ENCODE peak calls at places on chromosome 9, in five cellular contexts. J, K, G, Y and Q are unnamed samples.

GRCh38 chr9:77769246-77769645 is 121.1 kb upstream of the GNA14 start:
- DNase-seq in G (no peak), Y (no peak), J (no peak), K (no peak), Q (no peak)

GRCh38 chr9:85332487-85332886 is 409.3 kb downstream of the AGTPBP1 start:
- DNase-seq in G (peak), J (no peak), K (peak), Y (no peak), Q (no peak)

GRCh38 chr9:118538981-118539380 is 830.3 kb downstream of the BRINP1 start:
- DNase-seq in Y (no peak), K (no peak), G (no peak), J (no peak), Q (no peak)

GRCh38 chr9:124290743-124291554 is 33.2 kb downstream of the NEK6 start:
- DNase-seq in G (no peak), Y (no peak), K (no peak), J (no peak), Q (no peak)

GRCh38 chr9:34717996-34718614 is 8.2 kb upstream of the CCL21 start:
- DNase-seq in G (no peak), K (peak), Y (no peak), J (no peak), Q (no peak)

GRCh38 chr9:76654575-76654974 is 109.7 kb upstream of the PCA3 start:
- DNase-seq in Y (no peak), J (no peak), G (no peak), K (peak), Q (no peak)

GRCh38 chr9:89484475-89485404 is 13.2 kb downstream of the SEMA4D start:
- DNase-seq in Y (no peak), G (peak), J (no peak), K (no peak), Q (peak)

GRCh38 chr9:123348317-123348992 is 7.5 kb upstream of the CRB2 start:
- DNase-seq in Y (no peak), J (no peak), G (no peak), K (no peak), Q (no peak)

GRCh38 chr9:87610200-87611155 is 112.8 kb downstream of the DAPK1 start:
- DNase-seq in G (no peak), Y (no peak), K (no peak), J (no peak), Q (no peak)

GRCh38 chr9:107976767-107977166 is 487.2 kb upstream of the KLF4 start:
- DNase-seq in J (no peak), Y (no peak), G (no peak), K (no peak), Q (no peak)

GRCh38 chr9:97059661-97060060 is 20.7 kb upstream of the CTSV start:
- DNase-seq in J (no peak), K (peak), Y (no peak), G (no peak), Q (no peak)

GRCh38 chr9:95891067-95891466 is 15.6 kb downstream of the ERCC6L2 start:
- DNase-seq in Y (no peak), G (no peak), J (no peak), K (no peak), Q (no peak)

GRCh38 chr9:137240321-137240840 is 706 bp upstream of the TUBB4B start:
- DNase-seq in G (no peak), Y (no peak), J (no peak), K (peak), Q (peak)

GRCh38 chr9:92952861-92953620 is 5.7 kb downstream of the FGD3 start:
- DNase-seq in Y (no peak), G (no peak), K (peak), J (no peak), Q (no peak)

GRCh38 chr9:125756499-125756898 is 9.3 kb downstream of the PBX3 start:
- DNase-seq in K (no peak), J (no peak), G (no peak), Y (no peak), Q (no peak)

GRCh38 chr9:26723486-26723885 is 169.1 kb downstream of the CAAP1 start:
- DNase-seq in G (peak), J (no peak), K (peak), Y (no peak), Q (no peak)

GRCh38 chr9:91364005-91364404 is 2.3 kb upstream of the AUH start:
- DNase-seq in G (no peak), J (no peak), K (no peak), Y (no peak), Q (no peak)

GRCh38 chr9:27785714-27786100 is 212.4 kb upstream of the C9orf72 start:
- DNase-seq in J (no peak), Y (no peak), G (no peak), K (no peak), Q (no peak)

GRCh38 chr9:138006576-138007233 is 129.1 kb downstream of the CACNA1B start:
- DNase-seq in Y (no peak), K (no peak), G (no peak), J (no peak), Q (no peak)

GRCh38 chr9:105858877-105859276 is 164.5 kb downstream of the TMEM38B start:
- DNase-seq in Y (no peak), K (no peak), J (no peak), G (no peak), Q (no peak)

GRCh38 chr9:114314881-114315722 is 7.8 kb upstream of the ORM1 start:
- DNase-seq in Y (no peak), G (no peak), J (no peak), K (no peak), Q (no peak)

GRCh38 chr9:96617439-96618185 is 2.0 kb downstream of the CDC14B start:
- DNase-seq in G (peak), J (no peak), K (no peak), Y (no peak), Q (no peak)